ENCODE peak calls at places on chromosomes 3 and 15, in four cellular contexts. H, X, D and W are unnamed samples.

GRCh38 chr15:51312754-51313390 is 25.5 kb downstream of the CYP19A1 start:
- DNase-seq in H (no peak), X (no peak), D (peak), W (no peak)

GRCh38 chr3:11306815-11307589 is 34.8 kb downstream of the ATG7 start:
- DNase-seq in H (peak), X (no peak), D (no peak), W (no peak)

GRCh38 chr3:66021731-66022131 is 17.0 kb downstream of the MAGI1 start:
- DNase-seq in H (no peak), X (no peak), D (peak), W (no peak)

GRCh38 chr3:177746259-177747021 is 549.2 kb upstream of the TBL1XR1 start:
- DNase-seq in H (no peak), X (no peak), D (no peak), W (no peak)

GRCh38 chr3:4107430-4107829 is 195.7 kb upstream of the SETMAR start:
- DNase-seq in H (peak), X (no peak), D (no peak), W (no peak)

GRCh38 chr3:8488436-8488835 is 13.2 kb upstream of the LMCD1 start:
- DNase-seq in H (peak), X (no peak), D (no peak), W (no peak)

GRCh38 chr15:74179101-74179841 is 5.8 kb downstream of the ISLR start:
- DNase-seq in H (peak), X (no peak), D (peak), W (peak)

GRCh38 chr3:139559541-139559940 is 20.0 kb upstream of the RBP1 start:
- DNase-seq in H (no peak), X (no peak), D (peak), W (no peak)

GRCh38 chr3:175065492-175065891 is 206.4 kb downstream of the NAALADL2 start:
- DNase-seq in H (no peak), X (no peak), D (no peak), W (no peak)

GRCh38 chr3:70816346-70816745 is 503.9 kb upstream of the MDFIC2 start:
- DNase-seq in H (no peak), X (no peak), D (no peak), W (no peak)

GRCh38 chr3:123716421-123716820 is 131.6 kb upstream of the HACD2 start:
- DNase-seq in H (no peak), X (no peak), D (no peak), W (no peak)

GRCh38 chr15:48936666-48937065 is 27.1 kb downstream of the SHC4 start:
- DNase-seq in H (no peak), X (no peak), D (no peak), W (no peak)